ENCODE peak calls at places on chromosomes 13 and 19, in ten cellular contexts. One of them, this sample, is unnamed. For H3K27me3 and H3K36me3, the result is how much of the 10 kb centered on the place peaks cover.

GRCh38 chr13:54133721-54134120 is 1105.1 kb downstream of the OLFM4 start:
- DNase-seq in thyroid gland: no peak
- DNase-seq in heart right ventricle: no peak
- DNase-seq in left lung: no peak
- DNase-seq in adrenal gland: no peak
- DNase-seq in heart left ventricle: no peak
- DNase-seq in lower lobe of right lung: no peak
- DNase-seq in breast epithelium: no peak
- DNase-seq in stomach: no peak
- DNase-seq in colonic mucosa: no peak
- DNase-seq in this sample: no peak

GRCh38 chr19:5893907-5894703 is 9.5 kb downstream of the NDUFA11 start:
- DNase-seq in adrenal gland: peak
- DNase-seq in heart right ventricle: peak
- DNase-seq in left lung: no peak
- DNase-seq in breast epithelium: peak
- DNase-seq in stomach: no peak
- DNase-seq in colonic mucosa: no peak
- DNase-seq in lower lobe of right lung: no peak
- DNase-seq in thyroid gland: peak
- DNase-seq in heart left ventricle: peak
- DNase-seq in this sample: peak

GRCh38 chr19:4140237-4140711 is 13.2 kb upstream of the CREB3L3 start:
- DNase-seq in breast epithelium: no peak
- DNase-seq in left lung: no peak
- DNase-seq in heart left ventricle: peak
- DNase-seq in lower lobe of right lung: peak
- DNase-seq in heart right ventricle: no peak
- DNase-seq in thyroid gland: peak
- DNase-seq in colonic mucosa: peak
- DNase-seq in adrenal gland: peak
- DNase-seq in stomach: no peak
- DNase-seq in this sample: peak

GRCh38 chr13:87259479-87260083 is 411.6 kb upstream of the SLITRK5 start:
- DNase-seq in breast epithelium: no peak
- DNase-seq in adrenal gland: peak
- DNase-seq in left lung: peak
- DNase-seq in thyroid gland: peak
- DNase-seq in heart left ventricle: no peak
- DNase-seq in colonic mucosa: no peak
- DNase-seq in stomach: no peak
- DNase-seq in heart right ventricle: no peak
- DNase-seq in lower lobe of right lung: no peak
- DNase-seq in this sample: peak

GRCh38 chr19:49997709-49998108 is 27.5 kb downstream of the VRK3 start:
- DNase-seq in left lung: no peak
- DNase-seq in colonic mucosa: no peak
- DNase-seq in breast epithelium: no peak
- DNase-seq in heart right ventricle: no peak
- DNase-seq in stomach: no peak
- DNase-seq in lower lobe of right lung: no peak
- DNase-seq in thyroid gland: no peak
- DNase-seq in heart left ventricle: no peak
- DNase-seq in adrenal gland: no peak
- DNase-seq in this sample: peak

GRCh38 chr19:21912654-21913053 is 76.7 kb upstream of the ZNF43 start:
- DNase-seq in adrenal gland: no peak
- DNase-seq in left lung: no peak
- DNase-seq in colonic mucosa: no peak
- DNase-seq in lower lobe of right lung: no peak
- DNase-seq in heart left ventricle: no peak
- DNase-seq in breast epithelium: no peak
- DNase-seq in stomach: no peak
- DNase-seq in heart right ventricle: no peak
- DNase-seq in thyroid gland: no peak
- DNase-seq in this sample: no peak

GRCh38 chr19:18128044-18128443 is 24.9 kb upstream of the PIK3R2 start:
- DNase-seq in left lung: no peak
- DNase-seq in colonic mucosa: no peak
- DNase-seq in heart left ventricle: no peak
- DNase-seq in lower lobe of right lung: no peak
- DNase-seq in heart right ventricle: no peak
- DNase-seq in adrenal gland: no peak
- DNase-seq in stomach: no peak
- DNase-seq in thyroid gland: no peak
- DNase-seq in breast epithelium: no peak
- DNase-seq in this sample: no peak

GRCh38 chr19:18460313-18460712 is 22.4 kb upstream of the ISYNA1 start:
- DNase-seq in adrenal gland: peak
- DNase-seq in breast epithelium: no peak
- DNase-seq in stomach: peak
- DNase-seq in thyroid gland: no peak
- DNase-seq in heart left ventricle: peak
- DNase-seq in heart right ventricle: peak
- DNase-seq in lower lobe of right lung: no peak
- DNase-seq in colonic mucosa: no peak
- DNase-seq in left lung: peak
- DNase-seq in this sample: peak

GRCh38 chr19:39481229-39481545 is 549 bp downstream of the TIMM50 start:
- DNase-seq in heart right ventricle: no peak
- DNase-seq in stomach: no peak
- DNase-seq in breast epithelium: no peak
- DNase-seq in left lung: no peak
- DNase-seq in thyroid gland: no peak
- DNase-seq in lower lobe of right lung: no peak
- DNase-seq in adrenal gland: no peak
- DNase-seq in colonic mucosa: no peak
- DNase-seq in heart left ventricle: no peak
- DNase-seq in this sample: no peak

GRCh38 chr13:97567510-97568243 is 133.7 kb downstream of the RAP2A start:
- DNase-seq in heart right ventricle: no peak
- DNase-seq in heart left ventricle: no peak
- DNase-seq in thyroid gland: peak
- DNase-seq in stomach: peak
- DNase-seq in adrenal gland: no peak
- DNase-seq in colonic mucosa: peak
- DNase-seq in lower lobe of right lung: peak
- DNase-seq in left lung: peak
- DNase-seq in breast epithelium: peak
- DNase-seq in this sample: no peak

GRCh38 chr13:75418997-75419396 is 63.0 kb downstream of the TBC1D4 start:
- DNase-seq in lower lobe of right lung: no peak
- DNase-seq in colonic mucosa: no peak
- DNase-seq in adrenal gland: no peak
- DNase-seq in heart left ventricle: no peak
- DNase-seq in heart right ventricle: no peak
- DNase-seq in left lung: no peak
- DNase-seq in thyroid gland: no peak
- DNase-seq in breast epithelium: no peak
- DNase-seq in stomach: no peak
- DNase-seq in this sample: no peak

GRCh38 chr13:49954674-49955455 is 18.7 kb upstream of the SPRYD7 start:
- DNase-seq in stomach: no peak
- DNase-seq in lower lobe of right lung: no peak
- DNase-seq in thyroid gland: no peak
- DNase-seq in breast epithelium: no peak
- DNase-seq in colonic mucosa: peak
- DNase-seq in left lung: no peak
- DNase-seq in heart left ventricle: no peak
- DNase-seq in heart right ventricle: no peak
- DNase-seq in adrenal gland: no peak
- DNase-seq in this sample: no peak

GRCh38 chr13:79898202-79898826 is 417.4 kb downstream of the NDFIP2 start:
- DNase-seq in heart right ventricle: no peak
- DNase-seq in heart left ventricle: no peak
- DNase-seq in breast epithelium: no peak
- DNase-seq in lower lobe of right lung: no peak
- DNase-seq in adrenal gland: no peak
- DNase-seq in thyroid gland: no peak
- DNase-seq in left lung: no peak
- DNase-seq in stomach: no peak
- DNase-seq in colonic mucosa: no peak
- DNase-seq in this sample: no peak

DNA sequence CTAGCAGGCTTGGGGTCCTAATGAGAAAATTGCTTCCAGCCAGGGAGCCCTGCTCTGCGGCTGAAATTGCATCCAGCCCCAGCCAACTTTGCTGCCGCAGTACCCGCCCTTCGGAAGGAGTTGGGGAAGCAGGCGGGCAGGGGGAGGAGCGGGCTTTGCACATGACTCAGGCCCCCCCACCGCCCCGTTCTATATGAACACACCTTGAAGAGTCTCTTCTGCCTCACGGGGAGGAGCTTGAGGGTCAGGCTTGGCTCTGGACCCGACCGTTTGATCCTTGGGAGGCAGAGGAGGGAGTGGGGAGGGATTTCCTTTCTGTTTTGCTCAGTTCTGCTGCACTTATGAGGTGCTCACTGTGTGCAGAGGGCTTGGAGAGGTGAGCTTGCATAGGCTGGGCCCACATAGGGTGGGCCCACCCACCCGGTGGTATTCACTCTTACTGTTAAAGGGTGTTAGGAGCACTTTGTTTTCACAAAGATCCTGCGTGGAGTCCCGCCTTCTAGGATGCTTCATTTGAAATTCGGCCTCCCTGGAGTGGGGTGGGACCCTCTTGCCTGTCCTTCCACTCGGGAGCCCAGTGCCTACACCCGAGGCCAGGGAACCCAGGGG is 46.5 kb downstream of the LYL1 start:
- DNase-seq in heart left ventricle: peak
- DNase-seq in left lung: peak
- DNase-seq in thyroid gland: peak
- DNase-seq in heart right ventricle: peak
- DNase-seq in colonic mucosa: no peak
- DNase-seq in stomach: peak
- DNase-seq in lower lobe of right lung: peak
- DNase-seq in breast epithelium: peak
- DNase-seq in adrenal gland: no peak
- DNase-seq in this sample: no peak
- H3K27me3 ChIP-seq in heart left ventricle: under half
- H3K27me3 ChIP-seq in left lung: under half
- H3K27me3 ChIP-seq in thyroid gland: under half
- H3K27me3 ChIP-seq in heart right ventricle: under half
- H3K27me3 ChIP-seq in colonic mucosa: under half
- H3K27me3 ChIP-seq in stomach: under half
- H3K27me3 ChIP-seq in lower lobe of right lung: under half
- H3K27me3 ChIP-seq in breast epithelium: under half
- H3K27me3 ChIP-seq in adrenal gland: under half
- H3K27me3 ChIP-seq in this sample: under half

DNA sequence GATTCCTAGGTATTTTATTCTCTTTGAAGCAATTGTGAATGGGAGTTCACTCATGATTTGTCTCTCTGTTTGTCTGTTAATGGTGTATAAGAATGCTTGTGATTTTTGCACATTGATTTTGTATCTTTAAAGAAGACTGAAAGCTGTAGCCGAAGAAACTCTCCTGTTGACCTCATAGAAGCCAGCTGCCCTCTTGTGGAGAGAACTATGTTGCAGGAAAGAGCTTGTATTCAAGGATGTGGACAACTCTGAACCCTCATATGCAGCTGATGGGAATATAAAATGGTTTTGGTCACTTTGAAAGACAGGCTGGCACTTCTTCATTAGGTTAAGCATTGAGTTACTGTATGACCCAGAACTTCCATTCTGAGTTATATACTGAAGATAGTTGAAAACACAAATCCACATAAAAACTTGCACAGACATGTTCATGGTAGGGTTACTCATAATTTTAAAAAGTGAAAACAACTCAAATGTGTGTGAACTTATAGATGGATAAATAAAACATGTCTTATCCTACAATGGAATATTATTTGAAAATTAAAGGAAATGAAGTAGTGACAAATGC is 65.8 kb upstream of the SLITRK6 start:
- DNase-seq in thyroid gland: no peak
- DNase-seq in lower lobe of right lung: no peak
- DNase-seq in colonic mucosa: no peak
- DNase-seq in left lung: no peak
- DNase-seq in heart right ventricle: no peak
- DNase-seq in stomach: no peak
- DNase-seq in adrenal gland: no peak
- DNase-seq in breast epithelium: no peak
- DNase-seq in heart left ventricle: no peak
- DNase-seq in this sample: peak
- TF ChIP-seq CTCF in thyroid gland: no peak
- TF ChIP-seq CTCF in lower lobe of right lung: no peak
- TF ChIP-seq CTCF in colonic mucosa: no peak
- TF ChIP-seq CTCF in left lung: no peak
- TF ChIP-seq CTCF in heart right ventricle: no peak
- TF ChIP-seq CTCF in stomach: no peak
- TF ChIP-seq CTCF in adrenal gland: no peak
- TF ChIP-seq CTCF in breast epithelium: no peak
- TF ChIP-seq CTCF in heart left ventricle: no peak
- TF ChIP-seq CTCF in this sample: peak

DNA sequence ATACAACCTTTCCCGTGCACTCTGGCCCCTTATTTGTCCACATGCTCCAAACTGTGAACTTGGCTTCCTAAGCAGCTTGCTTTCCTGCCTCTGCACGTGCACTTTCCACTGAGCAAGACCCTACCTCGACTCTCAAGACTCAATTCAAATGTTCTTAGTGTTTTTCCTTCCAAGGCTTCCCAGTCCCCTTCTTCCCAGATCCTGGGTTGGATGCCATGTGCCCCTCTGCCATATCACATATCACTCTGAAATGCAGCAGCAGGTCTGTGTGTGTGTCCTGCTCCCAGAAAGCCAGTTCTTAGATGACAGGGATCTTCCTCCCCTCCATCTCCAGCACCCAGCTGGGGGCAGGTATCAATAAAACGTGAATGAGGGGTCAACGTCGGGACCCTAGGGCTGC is 3.0 kb downstream of the ZNF557 start:
- DNase-seq in stomach: no peak
- DNase-seq in breast epithelium: no peak
- DNase-seq in lower lobe of right lung: no peak
- DNase-seq in thyroid gland: no peak
- DNase-seq in left lung: no peak
- DNase-seq in adrenal gland: no peak
- DNase-seq in heart left ventricle: no peak
- DNase-seq in heart right ventricle: no peak
- DNase-seq in colonic mucosa: peak
- DNase-seq in this sample: no peak
- H3K36me3 ChIP-seq in stomach: half or more
- H3K36me3 ChIP-seq in breast epithelium: under half
- H3K36me3 ChIP-seq in lower lobe of right lung: half or more
- H3K36me3 ChIP-seq in thyroid gland: half or more
- H3K36me3 ChIP-seq in left lung: under half
- H3K36me3 ChIP-seq in adrenal gland: half or more
- H3K36me3 ChIP-seq in heart left ventricle: half or more
- H3K36me3 ChIP-seq in heart right ventricle: under half
- H3K36me3 ChIP-seq in colonic mucosa: under half
- H3K36me3 ChIP-seq in this sample: under half

DNA sequence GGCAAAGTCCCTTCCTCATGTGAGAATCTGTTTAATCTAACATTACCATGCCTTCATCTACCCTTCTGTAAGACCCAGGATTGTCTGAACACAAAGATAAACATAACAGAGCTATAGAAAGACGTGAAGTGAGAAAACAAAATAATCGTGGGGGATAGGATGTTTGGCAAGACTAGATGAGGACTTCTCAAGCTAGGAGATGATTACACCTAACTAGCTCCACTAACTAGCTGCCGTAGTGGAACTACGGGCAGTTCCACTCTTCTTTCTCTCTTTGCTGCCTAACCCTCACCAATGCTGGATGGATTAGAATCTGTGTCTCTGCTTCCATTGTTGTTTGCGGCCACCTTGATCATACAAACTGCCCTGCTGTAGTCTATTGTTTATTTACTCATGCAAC is 32.6 kb upstream of the CACNA1A start:
- DNase-seq in thyroid gland: no peak
- DNase-seq in heart right ventricle: no peak
- DNase-seq in heart left ventricle: no peak
- DNase-seq in stomach: no peak
- DNase-seq in left lung: no peak
- DNase-seq in lower lobe of right lung: no peak
- DNase-seq in breast epithelium: no peak
- DNase-seq in colonic mucosa: no peak
- DNase-seq in adrenal gland: no peak
- DNase-seq in this sample: no peak
- H3K27me3 ChIP-seq in thyroid gland: under half
- H3K27me3 ChIP-seq in heart right ventricle: under half
- H3K27me3 ChIP-seq in heart left ventricle: under half
- H3K27me3 ChIP-seq in stomach: under half
- H3K27me3 ChIP-seq in left lung: under half
- H3K27me3 ChIP-seq in lower lobe of right lung: under half
- H3K27me3 ChIP-seq in breast epithelium: under half
- H3K27me3 ChIP-seq in colonic mucosa: under half
- H3K27me3 ChIP-seq in adrenal gland: under half
- H3K27me3 ChIP-seq in this sample: under half

This sample was measured in BE2C.